ENCODE peak calls at places on chromosomes 1 and 21, in six cellular contexts. W is neuronal stem cell, A is IMR-90, J is H9, C is mesenchymal stem cell, F is trophoblast cell. P is an unnamed sample.

GRCh38 chr1:84619383-84620093 is 45.3 kb upstream of the CTBS start:
- DNase-seq in J (no peak), A (peak), W (no peak), F (peak), C (peak), P (no peak)

GRCh38 chr1:229007701-229008100 is 263.2 kb upstream of the RAB4A start:
- DNase-seq in W (no peak), F (peak), J (no peak), C (no peak), A (no peak), P (no peak)

GRCh38 chr1:159008744-159009188 is 941 bp upstream of the IFI16 start:
- DNase-seq in F (no peak), J (no peak), W (no peak), C (peak), A (peak), P (no peak)

GRCh38 chr1:35046730-35047129 is 15.0 kb upstream of the ZMYM6 start:
- DNase-seq in F (peak), J (no peak), W (no peak), A (no peak), C (no peak), P (no peak)

GRCh38 chr1:61640531-61641125 is 84.3 kb downstream of the TM2D1 start:
- DNase-seq in J (no peak), F (no peak), W (no peak), C (no peak), A (no peak), P (no peak)

GRCh38 chr1:161131721-161132409 is 602 bp downstream of the DEDD start:
- DNase-seq in A (peak), J (no peak), F (no peak), C (peak), W (no peak), P (no peak)

GRCh38 chr1:180270767-180271639 is 40.9 kb downstream of the LHX4 start:
- DNase-seq in F (peak), C (peak), W (no peak), A (peak), J (no peak), P (no peak)

GRCh38 chr1:147748687-147749350 is 11.6 kb downstream of the GJA5 start:
- DNase-seq in F (no peak), A (no peak), J (no peak), W (no peak), C (no peak), P (peak)

GRCh38 chr1:87058343-87058649 is 143.9 kb downstream of the HS2ST1 start:
- DNase-seq in C (no peak), A (peak), J (no peak), F (no peak), W (no peak), P (no peak)

GRCh38 chr1:1833916-1834325 is 55.7 kb upstream of the NADK start:
- DNase-seq in J (no peak), F (no peak), C (peak), W (peak), A (peak), P (no peak)

GRCh38 chr21:35840197-35840799 is 220.0 kb downstream of the SETD4 start:
- DNase-seq in C (peak), W (peak), A (peak), J (no peak), F (peak), P (no peak)

GRCh38 chr1:119040489-119040888 is 52.3 kb upstream of the TBX15 start:
- DNase-seq in W (no peak), C (no peak), J (no peak), A (no peak), F (peak), P (no peak)

GRCh38 chr1:161082996-161083742 is 6.2 kb downstream of the NECTIN4 start:
- DNase-seq in W (no peak), C (peak), J (no peak), A (peak), F (peak), P (no peak)

GRCh38 chr1:59017501-59018231 is 233.8 kb upstream of the JUN start:
- DNase-seq in A (peak), W (no peak), C (peak), J (no peak), F (no peak), P (no peak)

GRCh38 chr1:162283657-162284056 is 93.0 kb downstream of the SPATA46 start:
- DNase-seq in W (no peak), J (no peak), A (no peak), F (no peak), C (no peak), P (no peak)

GRCh38 chr1:166090244-166090643 is 76.6 kb downstream of the FAM78B start:
- DNase-seq in F (no peak), W (no peak), A (no peak), C (no peak), J (no peak), P (no peak)

GRCh38 chr21:40416572-40416971 is 430.4 kb downstream of the DSCAM start:
- DNase-seq in W (no peak), A (no peak), J (no peak), C (no peak), F (no peak), P (no peak)

GRCh38 chr1:242212401-242212800 is 213.5 kb upstream of the MAP1LC3C start:
- DNase-seq in C (no peak), A (no peak), W (no peak), J (peak), F (no peak), P (peak)

GRCh38 chr21:27220416-27220815 is 253.5 kb upstream of the ADAMTS5 start:
- DNase-seq in F (no peak), C (no peak), A (no peak), W (no peak), J (no peak), P (no peak)

GRCh38 chr1:111704240-111704639 is 35.0 kb downstream of the INKA2 start:
- DNase-seq in C (no peak), A (no peak), W (no peak), F (no peak), J (no peak), P (no peak)

GRCh38 chr1:84402060-84402459 is 3.8 kb downstream of the DNASE2B start:
- DNase-seq in F (no peak), J (no peak), A (peak), C (no peak), W (no peak), P (no peak)

GRCh38 chr1:21952806-21953514 is 15.8 kb upstream of the HSPG2 start:
- DNase-seq in W (no peak), C (no peak), F (peak), J (no peak), A (no peak), P (no peak)

GRCh38 chr1:25562101-25562927 is 18.9 kb downstream of the LDLRAP1 start:
- DNase-seq in J (no peak), A (no peak), F (no peak), W (no peak), C (no peak), P (no peak)

GRCh38 chr1:41773144-41773571 is 145.6 kb downstream of the HIVEP3 start:
- DNase-seq in C (no peak), F (no peak), J (no peak), W (no peak), A (peak), P (no peak)

GRCh38 chr1:206693029-206693428 is 8.3 kb downstream of the MAPKAPK2 start:
- DNase-seq in J (no peak), A (peak), W (no peak), F (no peak), C (peak), P (no peak)

GRCh38 chr1:29969576-29969975 is 733.3 kb downstream of the PTPRU start:
- DNase-seq in J (no peak), W (no peak), F (no peak), C (no peak), A (no peak), P (peak)

GRCh38 chr1:54359393-54360162 is 46.6 kb downstream of the SSBP3 start:
- DNase-seq in F (no peak), W (no peak), A (no peak), J (no peak), C (no peak), P (no peak)

GRCh38 chr1:7526196-7526866 is 244.8 kb upstream of the VAMP3 start:
- DNase-seq in W (no peak), C (no peak), J (no peak), A (no peak), F (peak), P (no peak)

GRCh38 chr21:44082648-44083436 is 24.4 kb upstream of the PWP2 start:
- DNase-seq in C (no peak), W (no peak), F (peak), A (no peak), J (no peak), P (no peak)

GRCh38 chr1:225454067-225454618 is 26.3 kb upstream of the LBR start:
- DNase-seq in W (no peak), C (peak), F (peak), J (no peak), A (peak), P (no peak)

GRCh38 chr1:8477199-8477982 is 159.5 kb downstream of the SLC45A1 start:
- DNase-seq in J (no peak), F (no peak), W (no peak), A (peak), C (peak), P (no peak)

GRCh38 chr1:112722601-112723510 is 7.7 kb upstream of the PPM1J start:
- DNase-seq in W (no peak), F (peak), J (peak), A (peak), C (peak), P (peak)

GRCh38 chr1:162590101-162590500 is 28.6 kb downstream of the UAP1 start:
- DNase-seq in F (no peak), A (no peak), J (no peak), C (no peak), W (no peak), P (no peak)

GRCh38 chr21:42009018-42009830 is 936 bp downstream of the ZBTB21 start:
- DNase-seq in W (peak), C (peak), J (peak), A (peak), F (peak), P (no peak)

GRCh38 chr1:101135526-101135925 is 101.3 kb upstream of the S1PR1 start:
- DNase-seq in F (no peak), J (no peak), A (no peak), W (no peak), C (no peak), P (no peak)

GRCh38 chr1:5348732-5349465 is 643.3 kb downstream of the NPHP4 start:
- DNase-seq in F (no peak), C (no peak), W (no peak), A (no peak), J (no peak), P (no peak)

GRCh38 chr1:154971341-154971998 is 923 bp upstream of the SHC1 start:
- DNase-seq in C (no peak), F (peak), A (no peak), J (no peak), W (no peak), P (no peak)

GRCh38 chr21:42417533-42417932 is 13.8 kb downstream of the UBASH3A start:
- DNase-seq in F (no peak), W (no peak), A (no peak), J (no peak), C (no peak), P (no peak)

GRCh38 chr1:97832490-97832889 is 88.3 kb downstream of the DPYD start:
- DNase-seq in W (no peak), F (no peak), A (no peak), C (no peak), J (no peak), P (no peak)

GRCh38 chr1:48061162-48062136 is 64.3 kb upstream of the TRABD2B start:
- DNase-seq in J (peak), C (peak), A (peak), F (peak), W (peak), P (peak)

GRCh38 chr1:48058135-48058534 is 61.0 kb upstream of the TRABD2B start:
- DNase-seq in C (no peak), W (no peak), J (no peak), F (no peak), A (no peak), P (no peak)

GRCh38 chr1:48056365-48056764 is 59.2 kb upstream of the TRABD2B start:
- DNase-seq in F (no peak), J (no peak), C (no peak), W (no peak), A (no peak), P (no peak)

GRCh38 chr1:48057249-48057648 is 60.1 kb upstream of the TRABD2B start:
- DNase-seq in C (no peak), A (no peak), J (no peak), F (no peak), W (no peak), P (no peak)

DNA sequence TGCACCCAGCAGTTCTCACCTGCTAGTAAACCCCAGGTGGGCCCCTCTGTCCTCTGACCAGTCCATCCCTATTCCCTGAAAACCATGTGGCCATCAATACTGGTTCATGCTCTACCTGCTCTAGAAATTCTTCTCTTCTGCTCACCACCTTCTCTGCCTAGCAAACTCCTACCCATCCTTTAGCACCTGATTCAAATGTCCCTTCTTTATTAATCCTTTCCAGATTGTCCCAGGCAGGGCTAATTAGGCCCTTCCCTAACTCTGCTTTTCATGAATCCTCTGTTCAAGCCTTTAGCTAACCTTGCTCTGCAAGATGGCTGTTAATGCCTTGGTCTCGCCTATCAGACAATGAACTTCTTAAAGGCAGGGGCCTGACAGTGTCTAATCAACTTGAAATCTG is 62.1 kb upstream of the TRABD2B start:
- DNase-seq in F (no peak), C (no peak), W (no peak), J (no peak), A (no peak), P (no peak)
- H4K91ac ChIP-seq in F (no peak), C (no peak), W (no peak), J (no peak), A (no peak), P (no peak)

DNA sequence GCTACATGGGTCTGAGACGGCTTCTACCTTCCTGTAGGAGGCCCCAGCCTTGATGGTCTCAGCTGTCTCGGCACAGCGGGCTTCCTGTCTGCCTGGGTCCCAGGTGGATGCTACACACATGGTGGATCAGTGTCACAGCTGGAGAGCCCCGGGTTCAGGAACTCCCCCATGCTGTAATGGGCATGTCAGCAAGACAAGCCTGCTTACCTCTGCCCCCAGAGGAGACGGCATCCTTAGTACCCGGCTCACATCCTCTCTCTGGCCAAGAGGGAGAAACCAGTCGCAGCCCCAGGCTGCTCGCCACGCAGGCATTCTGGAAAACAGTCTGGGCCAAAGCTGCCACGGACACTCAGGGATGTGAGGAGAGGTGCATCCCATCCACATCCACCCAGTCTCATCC is 10.3 kb downstream of the SNAP47 start:
- DNase-seq in W (no peak), C (no peak), A (no peak), J (no peak), F (no peak), P (no peak)
- H4K91ac ChIP-seq in W (no peak), C (no peak), A (no peak), J (no peak), F (no peak), P (no peak)

GRCh38 chr1:93468681-93469080 is 20.8 kb downstream of the FNBP1L start:
- DNase-seq in J (no peak), A (peak), W (no peak), F (no peak), C (no peak), P (no peak)
- H4K91ac ChIP-seq in J (no peak), A (no peak), W (no peak), F (no peak), C (no peak), P (no peak)

DNA sequence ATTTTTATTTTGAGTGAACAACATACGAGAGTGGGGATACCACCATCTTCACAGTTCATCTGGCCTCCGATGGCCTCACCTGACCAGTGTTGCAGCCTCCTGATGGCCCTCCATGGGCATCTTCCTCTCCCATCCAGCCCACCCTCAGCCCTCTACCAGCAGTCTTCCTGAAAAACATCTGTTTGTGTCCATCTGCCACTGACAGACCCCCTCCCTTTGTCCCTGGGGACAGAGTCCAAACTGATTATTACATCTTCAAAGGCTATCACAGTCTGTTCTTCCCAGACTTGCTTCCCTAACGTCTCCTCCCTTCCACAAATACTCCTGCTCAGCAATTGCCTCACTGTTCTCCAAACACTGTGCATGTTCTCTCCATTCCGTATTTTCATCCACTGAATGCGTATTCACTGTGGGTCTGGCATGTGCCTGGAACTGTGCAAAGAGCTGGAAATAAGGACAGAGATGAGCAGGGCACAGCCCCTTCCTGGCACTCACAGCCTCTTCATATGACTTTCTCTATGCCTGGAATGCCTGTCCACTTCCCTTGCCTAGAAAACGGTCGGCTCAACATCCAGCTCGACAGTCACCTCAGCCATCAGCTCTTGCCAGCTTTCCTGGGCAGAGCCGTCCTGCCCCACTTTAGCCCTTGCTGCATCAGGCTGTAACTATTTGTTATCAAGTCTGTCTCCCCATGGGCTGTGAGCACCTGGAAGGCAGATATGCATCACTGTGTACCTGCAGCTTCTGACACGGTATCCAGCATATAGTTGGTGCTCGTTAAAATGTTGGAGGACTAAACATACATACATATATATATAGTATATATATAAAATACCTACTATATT is 8.3 kb upstream of the ATF3 start:
- DNase-seq in A (no peak), W (no peak), F (peak), C (no peak), J (no peak), P (no peak)
- H4K91ac ChIP-seq in A (no peak), W (no peak), F (no peak), C (no peak), J (no peak), P (no peak)

GRCh38 chr1:67503974-67504373 is 73.8 kb upstream of the SERBP1 start:
- DNase-seq in C (no peak), J (no peak), W (no peak), F (no peak), A (no peak), P (no peak)
- H4K91ac ChIP-seq in C (no peak), J (no peak), W (no peak), F (no peak), A (no peak), P (no peak)

DNA sequence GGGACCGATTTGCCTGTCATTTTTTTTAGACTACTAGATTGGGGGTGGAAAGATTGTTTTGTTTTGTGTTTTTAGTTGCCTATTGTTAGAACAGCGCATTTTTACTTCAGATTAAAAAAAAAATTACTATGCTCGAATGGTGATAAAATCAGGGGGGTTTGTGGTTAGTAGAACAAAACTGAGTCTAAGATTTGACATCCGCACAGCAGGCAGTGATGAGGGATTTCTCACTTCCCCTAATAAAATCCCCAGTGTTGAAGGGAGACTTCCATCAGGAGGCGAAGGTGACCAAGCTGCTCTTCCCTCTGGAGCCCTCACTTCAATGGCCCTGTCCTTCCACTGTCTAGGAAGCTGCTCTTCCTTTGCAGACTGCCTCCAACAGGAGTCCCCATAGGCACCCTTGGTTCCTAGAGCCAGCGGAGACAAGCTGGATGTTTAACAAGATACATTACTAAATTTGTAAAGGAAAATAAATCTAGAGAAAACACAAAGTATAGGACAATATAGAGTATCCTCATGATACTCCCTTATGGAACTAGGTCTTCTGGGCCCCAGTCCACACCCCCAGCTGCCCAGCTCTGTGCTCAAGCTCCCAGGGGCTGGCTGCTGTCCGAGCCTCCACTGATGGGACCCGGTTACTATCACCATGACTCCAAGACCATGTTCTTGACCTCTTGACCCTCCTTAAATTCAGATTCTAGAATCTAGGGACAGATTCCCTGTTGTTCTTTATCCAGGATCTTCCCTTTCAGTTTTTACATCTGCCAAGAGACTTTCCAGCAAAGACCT is 31.0 kb downstream of the TENT5C start:
- DNase-seq in W (no peak), F (no peak), A (no peak), C (no peak), J (no peak), P (no peak)
- H4K91ac ChIP-seq in W (no peak), F (no peak), A (no peak), C (no peak), J (no peak), P (no peak)

DNA sequence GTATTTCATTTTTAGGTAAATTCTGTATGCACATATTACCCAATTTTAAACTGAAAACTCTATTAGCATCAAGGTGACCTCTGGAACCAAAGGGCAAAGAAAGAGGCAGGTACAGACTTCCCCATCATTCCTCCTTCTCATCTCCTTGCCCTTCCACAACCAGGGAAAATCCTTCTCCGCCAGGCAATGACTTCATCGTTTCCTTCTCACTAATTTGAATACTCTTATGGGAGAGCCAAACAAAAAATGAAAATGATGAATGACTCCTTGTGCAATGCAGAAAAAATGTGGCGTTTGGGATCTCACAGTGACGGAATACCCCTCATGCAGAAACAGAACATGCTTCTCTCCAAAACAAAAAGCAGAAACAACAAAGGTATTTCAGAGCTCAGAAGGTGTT is 83.7 kb downstream of the HLCS start:
- DNase-seq in A (peak), J (no peak), W (no peak), C (no peak), F (peak), P (no peak)
- H4K91ac ChIP-seq in A (no peak), J (no peak), W (no peak), C (no peak), F (no peak), P (no peak)